ENCODE peak calls at places on chromosomes 7 and 10, in five cellular contexts. X, C, O, M and S are unnamed samples.
A peak's percentile ranks its signal among the peaks of the same experiment; 100 is the strongest.

GRCh38 chr7:50214141-50214670 is 90.3 kb upstream of the IKZF1 start:
- DNase-seq in X (no peak), C (no peak), O (no peak), M (no peak), S (no peak)

GRCh38 chr7:124246262-124246863 is 213.5 kb upstream of the TMEM229A start:
- DNase-seq in X (no peak), C (no peak), O (no peak), M (no peak), S (no peak)

GRCh38 chr10:102678842-102679289 is 34.6 kb downstream of the TRIM8 start:
- DNase-seq in X (peak; percentile 83), C (peak; percentile 53), O (peak; percentile 70), M (peak; percentile 64), S (peak; percentile 92)

GRCh38 chr10:86823565-86823964 is 67.1 kb downstream of the BMPR1A start:
- DNase-seq in X (no peak), C (no peak), O (no peak), M (no peak), S (no peak)

GRCh38 chr7:86411804-86412203 is 231.9 kb upstream of the GRM3 start:
- DNase-seq in X (no peak), C (no peak), O (no peak), M (no peak), S (no peak)

GRCh38 chr7:23617482-23617881 is 20.3 kb downstream of the CCDC126 start:
- DNase-seq in X (no peak), C (no peak), O (no peak), M (no peak), S (no peak)

GRCh38 chr10:6300784-6301180 is 98.0 kb downstream of the PFKFB3 start:
- DNase-seq in X (no peak), C (no peak), O (no peak), M (no peak), S (no peak)

GRCh38 chr10:118504044-118504944 is 91.2 kb downstream of the PRLHR start:
- DNase-seq in X (no peak), C (no peak), O (no peak), M (peak; percentile 59), S (peak; percentile 14)

GRCh38 chr7:11818281-11818680 is 13.7 kb downstream of the THSD7A start:
- DNase-seq in X (no peak), C (no peak), O (no peak), M (no peak), S (no peak)